ENCODE peak calls at places on chromosomes 13 and 19, in four cellular contexts. X is HCT116, E is IMR-90, B is sigmoid colon. L is an unnamed sample. For H3K4me1, the result is how much of the 10 kb centered on the place peaks cover.

GRCh38 chr13:45621950-45622349 is 6.4 kb upstream of the ERICH6B start:
- DNase-seq in X (no peak), E (no peak), B (no peak), L (no peak)

GRCh38 chr19:42089191-42089750 is 13.3 kb downstream of the ZNF574 start:
- DNase-seq in X (no peak), B (no peak), E (no peak), L (no peak)

GRCh38 chr19:20321139-20321656 is 154.2 kb downstream of the ZNF486 start:
- DNase-seq in E (no peak), B (no peak), X (no peak), L (no peak)

GRCh38 chr19:33290956-33291622 is 11.2 kb downstream of the CEBPA start:
- DNase-seq in B (no peak), E (no peak), X (no peak), L (no peak)

GRCh38 chr13:37349916-37350315 is 244.5 kb upstream of the CSNK1A1L start:
- DNase-seq in B (no peak), E (no peak), X (no peak), L (no peak)

GRCh38 chr13:102729560-102730275 is 34.9 kb upstream of the METTL21C start:
- DNase-seq in X (no peak), B (no peak), E (peak), L (no peak)

GRCh38 chr13:95783747-95784146 is 106.8 kb downstream of the DNAJC3 start:
- DNase-seq in X (no peak), B (no peak), E (no peak), L (no peak)

GRCh38 chr13:79741006-79741405 is 260.1 kb downstream of the NDFIP2 start:
- DNase-seq in E (peak), B (no peak), X (no peak), L (no peak)

GRCh38 chr13:31046711-31047279 is 114.3 kb downstream of the TEX26 start:
- DNase-seq in E (peak), B (peak), X (no peak), L (peak)

GRCh38 chr19:55931936-55932386 is at the start of gene NLRP13:
- DNase-seq in B (no peak), E (no peak), X (no peak), L (no peak)
- H3K4me3 ChIP-seq in B (no peak), E (no peak), X (no peak), L (no peak)

GRCh38 chr19:45495178-45495577 is 1.7 kb downstream of the RTN2 start:
- DNase-seq in B (no peak), E (no peak), X (no peak), L (no peak)
- H3K4me1 ChIP-seq in B (under half), E (under half), X (under half), L (under half)

DNA sequence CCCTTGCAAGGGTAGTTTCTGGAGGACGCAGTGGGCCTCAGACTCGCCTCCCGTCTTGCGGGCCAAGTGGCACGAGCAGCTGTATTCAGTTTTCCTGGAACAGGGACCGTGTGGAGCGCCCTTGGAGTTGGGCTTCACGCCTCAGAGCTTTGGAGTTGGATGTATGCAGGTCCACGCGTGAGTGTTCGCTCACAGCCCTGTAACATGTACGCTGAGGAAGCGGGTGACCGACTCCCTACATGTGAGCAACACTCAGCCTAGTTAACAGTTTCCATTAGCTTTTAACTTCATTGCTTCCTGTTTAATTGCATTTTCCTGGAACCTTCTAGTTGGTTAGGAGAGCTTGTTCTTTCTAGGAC is 659 bp downstream of the TM9SF2 start:
- DNase-seq in X (no peak), B (no peak), E (peak), L (peak)
- TF ChIP-seq POLR2A in X (no peak), B (no peak), E (no peak), L (no peak)

GRCh38 chr19:1452802-1453524 is 3.0 kb downstream of the APC2 start:
- DNase-seq in X (no peak), E (no peak), B (no peak), L (no peak)
- H3K4me3 ChIP-seq in X (no peak), E (no peak), B (no peak), L (no peak)

DNA sequence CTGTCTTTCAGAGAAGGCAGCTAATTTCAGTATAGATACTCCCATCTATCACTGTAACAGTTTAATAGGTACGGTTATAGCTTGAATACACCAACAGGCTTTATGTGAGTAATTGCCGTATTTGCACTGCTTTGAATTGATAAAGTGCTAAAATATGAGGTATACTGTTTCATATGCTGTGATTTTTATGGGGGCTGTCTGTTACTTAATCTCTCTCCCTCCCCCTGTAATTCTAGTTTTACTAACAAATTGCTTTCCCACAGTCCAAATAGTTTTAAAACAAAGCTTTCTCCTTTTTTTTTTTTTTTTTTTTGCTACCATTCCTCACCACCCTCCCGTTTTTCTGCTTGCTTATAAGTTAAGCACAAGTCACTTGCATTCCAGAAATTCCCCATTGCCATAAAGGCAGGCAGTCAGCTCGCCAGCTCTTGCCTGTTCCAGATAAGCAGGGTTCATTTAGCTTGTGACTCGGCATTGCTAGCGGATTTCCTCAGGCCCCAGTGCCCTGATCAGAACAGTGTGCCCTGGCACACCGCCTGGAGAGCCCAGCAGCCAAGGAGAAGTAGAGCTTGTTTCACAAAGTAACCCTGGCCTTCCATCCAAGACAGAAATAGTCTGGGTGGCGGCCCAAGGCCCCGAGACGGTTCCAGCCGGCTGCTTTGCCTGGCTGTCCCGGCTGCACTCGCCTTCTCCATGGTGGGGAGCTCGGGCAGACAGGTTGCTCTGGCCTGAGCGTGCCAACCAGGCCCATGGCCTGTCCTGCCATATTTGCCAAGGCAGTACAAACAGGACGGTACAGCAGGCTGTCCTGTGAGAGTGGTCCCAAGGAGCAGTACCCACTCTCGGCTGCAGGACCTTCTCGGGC is 43.5 kb upstream of the NPAS1 start:
- DNase-seq in E (peak), X (peak), B (peak), L (peak)
- H3K4me1 ChIP-seq in E (under half), X (under half), B (under half), L (half or more)

GRCh38 chr19:12721656-12722565 is 1.8 kb downstream of the TNPO2 start:
- DNase-seq in X (no peak), B (peak), E (peak), L (peak)

GRCh38 chr19:12720851-12721655 is 2.7 kb downstream of the TNPO2 start:
- DNase-seq in E (no peak), X (no peak), B (no peak), L (peak)

GRCh38 chr19:12723383-12723642 is 419 bp downstream of the TNPO2 start:
- DNase-seq in X (no peak), E (peak), B (no peak), L (no peak)

GRCh38 chr19:12722566-12723382 is 958 bp downstream of the TNPO2 start:
- DNase-seq in B (peak), E (peak), X (peak), L (peak)

GRCh38 chr19:12723643-12724426 is at the start of gene TNPO2:
- DNase-seq in X (peak), B (peak), E (peak), L (peak)
- TF ChIP-seq POLR2A in X (no peak), B (no peak), E (peak), L (no peak)

GRCh38 chr19:8460516-8461298 is 15.9 kb downstream of the HNRNPM start:
- DNase-seq in X (no peak), B (peak), E (no peak), L (no peak)
- H3K4me3 ChIP-seq in X (no peak), B (no peak), E (no peak), L (no peak)

DNA sequence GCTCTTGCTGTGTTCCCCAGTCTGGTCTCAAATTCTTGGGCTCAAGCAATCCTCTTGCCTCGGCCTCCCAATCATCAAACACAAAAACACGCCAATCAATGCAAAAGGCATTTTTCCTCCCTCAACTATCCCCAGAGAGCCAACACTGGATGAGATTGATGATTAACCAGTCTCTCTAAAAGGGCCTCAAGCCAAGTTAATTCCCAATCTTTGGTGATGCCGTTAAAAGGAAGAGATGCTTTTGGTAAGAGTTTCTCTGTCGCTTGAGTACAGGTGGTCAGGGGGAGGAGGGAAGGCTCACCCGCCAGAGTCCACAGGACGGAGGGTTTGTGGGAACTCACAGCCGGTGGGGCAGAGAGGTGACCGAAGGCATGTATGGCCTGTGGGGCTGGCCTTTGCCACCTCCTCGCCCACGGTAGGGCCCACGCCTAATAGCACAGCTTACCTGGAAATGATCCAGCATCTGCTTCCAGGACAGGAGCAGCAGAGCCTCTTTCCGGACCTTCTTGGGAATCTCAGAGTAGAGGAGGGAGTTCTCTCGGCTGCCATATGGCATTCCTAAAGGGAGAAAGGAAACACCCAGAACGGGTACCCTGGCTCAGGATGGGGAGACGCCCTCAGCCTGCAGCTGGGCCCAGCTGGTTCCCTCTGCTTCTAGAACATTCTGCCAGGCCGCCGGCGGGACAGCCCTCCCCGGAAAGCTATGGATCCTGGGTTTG is 18.1 kb downstream of the DPP9 start:
- DNase-seq in B (no peak), E (no peak), X (no peak), L (no peak)
- H3K4me1 ChIP-seq in B (under half), E (under half), X (under half), L (under half)

DNA sequence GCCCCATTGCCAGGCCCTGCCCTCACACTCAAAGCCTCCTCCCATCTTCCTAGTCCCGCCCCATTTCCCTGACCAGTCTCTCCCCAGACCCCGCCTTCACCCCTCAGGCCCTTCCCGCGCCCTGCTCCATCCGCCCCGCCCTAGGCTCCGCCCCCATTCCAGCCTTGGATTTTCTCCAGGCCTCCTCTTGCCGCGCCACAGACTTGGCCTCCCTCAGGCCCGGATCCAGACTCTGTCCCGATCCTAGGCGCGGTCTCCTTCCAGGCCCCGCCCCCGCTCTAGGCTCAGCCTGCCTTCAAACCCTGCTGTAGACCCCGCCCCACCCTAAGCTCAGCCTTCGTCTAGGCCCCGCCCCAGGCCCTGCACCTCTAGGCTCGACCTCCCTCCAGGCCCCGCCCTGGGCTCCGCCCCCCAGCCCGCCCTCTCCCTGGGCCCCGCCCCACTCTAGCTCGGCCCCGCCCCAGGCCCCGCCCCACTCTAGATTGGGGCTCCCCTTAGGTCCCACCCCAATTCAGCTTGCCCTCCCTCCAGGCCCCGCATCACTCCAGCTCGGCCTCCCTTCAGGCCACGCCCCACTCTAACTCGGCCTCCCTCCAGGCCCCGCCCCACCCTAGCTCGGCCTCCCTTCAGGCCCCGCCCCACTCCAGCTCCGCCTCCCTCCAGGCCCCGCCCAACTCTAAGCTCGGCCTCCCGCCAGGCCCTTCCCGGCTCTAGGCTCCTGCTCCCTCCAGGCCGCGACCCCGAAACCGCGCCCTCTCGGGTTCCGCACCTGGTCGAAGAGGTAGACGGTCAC is 18.5 kb downstream of the LMTK3 start:
- DNase-seq in X (peak), E (peak), B (peak), L (peak)
- TF ChIP-seq POLR2A in X (peak), E (no peak), B (no peak), L (no peak)